ENCODE peak calls at places on chromosomes 1 and 21, in five cellular contexts. One of them, this sample, is unnamed.

GRCh38 chr1:169588785-169589485 is 2.7 kb upstream of the F5 start:
- DNase-seq in DMS 273 treated with DMSO at 0.1 percent for 48 hours: no peak
- DNase-seq in GM04504: no peak
- DNase-seq in activated CD4-positive, alpha-beta T cell treated with anti-CD3 and anti-CD28 coated beads, Interleukin-2, amount 50 U/mL, for 24 hours: peak
- DNase-seq in mesenteric fat pad: no peak
- DNase-seq in this sample: no peak

GRCh38 chr1:67838180-67838912 is 5.1 kb upstream of the GNG12 start:
- DNase-seq in activated CD4-positive, alpha-beta T cell treated with anti-CD3 and anti-CD28 coated beads, Interleukin-2, amount 50 U/mL, for 24 hours: no peak
- DNase-seq in GM04504: no peak
- DNase-seq in mesenteric fat pad: no peak
- DNase-seq in DMS 273 treated with DMSO at 0.1 percent for 48 hours: no peak
- DNase-seq in this sample: no peak

GRCh38 chr21:36163780-36164426 is 7.3 kb downstream of the DOP1B start:
- DNase-seq in activated CD4-positive, alpha-beta T cell treated with anti-CD3 and anti-CD28 coated beads, Interleukin-2, amount 50 U/mL, for 24 hours: no peak
- DNase-seq in GM04504: no peak
- DNase-seq in DMS 273 treated with DMSO at 0.1 percent for 48 hours: no peak
- DNase-seq in mesenteric fat pad: no peak
- DNase-seq in this sample: no peak

GRCh38 chr1:203652718-203653461 is 26.3 kb downstream of the ATP2B4 start:
- DNase-seq in activated CD4-positive, alpha-beta T cell treated with anti-CD3 and anti-CD28 coated beads, Interleukin-2, amount 50 U/mL, for 24 hours: no peak
- DNase-seq in mesenteric fat pad: no peak
- DNase-seq in DMS 273 treated with DMSO at 0.1 percent for 48 hours: no peak
- DNase-seq in GM04504: no peak
- DNase-seq in this sample: no peak

GRCh38 chr1:12600880-12601633 is 17.0 kb downstream of the DHRS3 start:
- DNase-seq in DMS 273 treated with DMSO at 0.1 percent for 48 hours: no peak
- DNase-seq in activated CD4-positive, alpha-beta T cell treated with anti-CD3 and anti-CD28 coated beads, Interleukin-2, amount 50 U/mL, for 24 hours: peak
- DNase-seq in mesenteric fat pad: no peak
- DNase-seq in GM04504: no peak
- DNase-seq in this sample: no peak

GRCh38 chr1:193211539-193211938 is 25.1 kb upstream of the B3GALT2 start:
- DNase-seq in mesenteric fat pad: no peak
- DNase-seq in activated CD4-positive, alpha-beta T cell treated with anti-CD3 and anti-CD28 coated beads, Interleukin-2, amount 50 U/mL, for 24 hours: no peak
- DNase-seq in GM04504: peak
- DNase-seq in DMS 273 treated with DMSO at 0.1 percent for 48 hours: no peak
- DNase-seq in this sample: no peak

GRCh38 chr1:151837841-151838490 is 1.7 kb downstream of the C2CD4D start:
- DNase-seq in GM04504: no peak
- DNase-seq in mesenteric fat pad: no peak
- DNase-seq in activated CD4-positive, alpha-beta T cell treated with anti-CD3 and anti-CD28 coated beads, Interleukin-2, amount 50 U/mL, for 24 hours: no peak
- DNase-seq in DMS 273 treated with DMSO at 0.1 percent for 48 hours: no peak
- DNase-seq in this sample: no peak

GRCh38 chr1:27299385-27300252 is 22.3 kb upstream of the TMEM222 start:
- DNase-seq in mesenteric fat pad: peak
- DNase-seq in DMS 273 treated with DMSO at 0.1 percent for 48 hours: no peak
- DNase-seq in activated CD4-positive, alpha-beta T cell treated with anti-CD3 and anti-CD28 coated beads, Interleukin-2, amount 50 U/mL, for 24 hours: no peak
- DNase-seq in GM04504: peak
- DNase-seq in this sample: no peak

GRCh38 chr1:184888505-184888904 is 85.8 kb downstream of the NIBAN1 start:
- DNase-seq in GM04504: peak
- DNase-seq in activated CD4-positive, alpha-beta T cell treated with anti-CD3 and anti-CD28 coated beads, Interleukin-2, amount 50 U/mL, for 24 hours: no peak
- DNase-seq in mesenteric fat pad: no peak
- DNase-seq in DMS 273 treated with DMSO at 0.1 percent for 48 hours: no peak
- DNase-seq in this sample: no peak

GRCh38 chr1:77047978-77048614 is 171.1 kb downstream of the PIGK start:
- DNase-seq in GM04504: no peak
- DNase-seq in activated CD4-positive, alpha-beta T cell treated with anti-CD3 and anti-CD28 coated beads, Interleukin-2, amount 50 U/mL, for 24 hours: no peak
- DNase-seq in mesenteric fat pad: no peak
- DNase-seq in DMS 273 treated with DMSO at 0.1 percent for 48 hours: no peak
- DNase-seq in this sample: no peak

GRCh38 chr1:180198186-180198585 is 31.9 kb upstream of the LHX4 start:
- DNase-seq in DMS 273 treated with DMSO at 0.1 percent for 48 hours: no peak
- DNase-seq in activated CD4-positive, alpha-beta T cell treated with anti-CD3 and anti-CD28 coated beads, Interleukin-2, amount 50 U/mL, for 24 hours: no peak
- DNase-seq in GM04504: no peak
- DNase-seq in mesenteric fat pad: no peak
- DNase-seq in this sample: peak

This sample was measured in NCI-H524 treated with DMSO at 0.1 percent for 48 hours.